ENCODE peak calls at places on chromosomes 2 and 18, in eight cellular contexts. Z is Peyer's patch; O is uterus; T is fibroblast of lung; R is CD4-positive, alpha-beta memory T cell; J is transverse colon; E is right lobe of liver; V is body of pancreas. H is an unnamed sample. For H3K4me1 and H3K9me3, the result is how much of the 10 kb centered on the place peaks cover.

GRCh38 chr2:74371421-74371820 is 8.7 kb downstream of the DCTN1 start:
- DNase-seq in Z (no peak), O (no peak), T (no peak), R (no peak), J (no peak), E (no peak), V (no peak), H (no peak)

GRCh38 chr2:207676827-207677354 is 34.5 kb upstream of the CCNYL1 start:
- DNase-seq in Z (no peak), O (no peak), T (peak), R (no peak), J (no peak), E (no peak), V (no peak), H (no peak)

GRCh38 chr2:84537251-84537650 is 21.0 kb downstream of the DNAH6 start:
- DNase-seq in Z (no peak), O (no peak), T (no peak), R (no peak), J (no peak), E (no peak), V (no peak), H (no peak)

GRCh38 chr18:28412521-28412920 is 235.6 kb upstream of the CDH2 start:
- DNase-seq in Z (no peak), O (no peak), T (peak), R (no peak), J (no peak), E (no peak), V (no peak), H (no peak)

GRCh38 chr2:186309901-186310300 is 176.2 kb upstream of the ZC3H15 start:
- DNase-seq in Z (no peak), O (no peak), T (peak), R (no peak), J (no peak), E (no peak), V (peak), H (no peak)

GRCh38 chr18:76490701-76491171 is 4.3 kb downstream of the ZNF516 start:
- DNase-seq in Z (peak), O (peak), T (peak), R (peak), J (peak), E (peak), V (peak), H (peak)

GRCh38 chr2:106642679-106643078 is 155.5 kb downstream of the CD8B2 start:
- DNase-seq in Z (no peak), O (no peak), T (no peak), R (no peak), J (no peak), E (no peak), V (no peak), H (no peak)

GRCh38 chr18:58527116-58528010 is 101.5 kb downstream of the ALPK2 start:
- DNase-seq in Z (no peak), O (no peak), T (peak), R (no peak), J (no peak), E (no peak), V (no peak), H (no peak)

GRCh38 chr18:61569176-61569892 is 236.1 kb downstream of the CDH20 start:
- DNase-seq in Z (no peak), O (no peak), T (peak), R (no peak), J (no peak), E (no peak), V (no peak), H (peak)

GRCh38 chr2:67215214-67215613 is 181.9 kb upstream of the ETAA1 start:
- DNase-seq in Z (no peak), O (peak), T (peak), R (peak), J (peak), E (peak), V (peak), H (no peak)

GRCh38 chr2:161709428-161709827 is 85.2 kb downstream of the SLC4A10 start:
- DNase-seq in Z (no peak), O (no peak), T (no peak), R (no peak), J (no peak), E (no peak), V (no peak), H (no peak)

GRCh38 chr18:31490387-31490786 is 7.6 kb upstream of the DSG2 start:
- DNase-seq in Z (no peak), O (no peak), T (peak), R (no peak), J (no peak), E (no peak), V (no peak), H (no peak)

GRCh38 chr2:154455871-154456270 is 242.6 kb upstream of the KCNJ3 start:
- DNase-seq in Z (no peak), O (no peak), T (no peak), R (no peak), J (no peak), E (no peak), V (no peak), H (no peak)

GRCh38 chr2:165796819-165797530 is 2.9 kb upstream of the GALNT3 start:
- DNase-seq in Z (no peak), O (no peak), T (no peak), R (no peak), J (no peak), E (no peak), V (no peak), H (no peak)

GRCh38 chr18:5058768-5059539 is 138.1 kb downstream of the AKAIN1 start:
- DNase-seq in Z (no peak), O (peak), T (no peak), R (peak), J (no peak), E (no peak), V (no peak), H (no peak)

GRCh38 chr18:49668583-49669290 is 106.9 kb downstream of the LIPG start:
- DNase-seq in Z (no peak), O (peak), T (peak), R (no peak), J (peak), E (no peak), V (peak), H (peak)

GRCh38 chr2:108304975-108305374 is 16.3 kb downstream of the SULT1C2 start:
- DNase-seq in Z (no peak), O (no peak), T (no peak), R (no peak), J (no peak), E (no peak), V (no peak), H (no peak)

GRCh38 chr2:1728821-1729220 is 15.5 kb downstream of the PXDN start:
- DNase-seq in Z (no peak), O (peak), T (peak), R (no peak), J (peak), E (no peak), V (peak), H (peak)

GRCh38 chr2:17538022-17538843 is 2.3 kb upstream of the VSNL1 start:
- DNase-seq in Z (no peak), O (no peak), T (no peak), R (no peak), J (peak), E (peak), V (no peak), H (no peak)

GRCh38 chr18:56255381-56255780 is 383.0 kb downstream of the TXNL1 start:
- DNase-seq in Z (no peak), O (no peak), T (peak), R (no peak), J (no peak), E (no peak), V (no peak), H (no peak)

GRCh38 chr18:3357516-3357915 is 92.5 kb upstream of the TGIF1 start:
- DNase-seq in Z (no peak), O (no peak), T (no peak), R (no peak), J (no peak), E (no peak), V (no peak), H (no peak)

GRCh38 chr2:1649871-1650473 is 94.3 kb downstream of the PXDN start:
- DNase-seq in Z (no peak), O (no peak), T (no peak), R (no peak), J (no peak), E (no peak), V (no peak), H (no peak)

GRCh38 chr2:98348066-98348561 is 1.9 kb downstream of the CNGA3 start:
- DNase-seq in Z (no peak), O (no peak), T (no peak), R (no peak), J (no peak), E (no peak), V (peak), H (no peak)

GRCh38 chr18:25825066-25825465 is 265.3 kb downstream of the SS18 start:
- DNase-seq in Z (no peak), O (no peak), T (peak), R (no peak), J (no peak), E (no peak), V (no peak), H (no peak)

GRCh38 chr18:10202947-10203346 is 251.5 kb upstream of the APCDD1 start:
- DNase-seq in Z (no peak), O (no peak), T (no peak), R (no peak), J (no peak), E (no peak), V (no peak), H (no peak)

GRCh38 chr18:32096936-32097335 is 5.3 kb downstream of the RNF138 start:
- DNase-seq in Z (no peak), O (no peak), T (no peak), R (peak), J (no peak), E (no peak), V (no peak), H (no peak)

GRCh38 chr18:55097406-55098170 is 138.3 kb upstream of the CCDC68 start:
- DNase-seq in Z (no peak), O (peak), T (peak), R (no peak), J (no peak), E (no peak), V (no peak), H (no peak)

GRCh38 chr18:37252854-37253396 is 312.7 kb downstream of the CELF4 start:
- DNase-seq in Z (peak), O (no peak), T (no peak), R (no peak), J (no peak), E (no peak), V (peak), H (no peak)

GRCh38 chr2:100592226-100592625 is 29.4 kb downstream of the PDCL3 start:
- DNase-seq in Z (no peak), O (no peak), T (peak), R (no peak), J (no peak), E (no peak), V (no peak), H (no peak)

GRCh38 chr18:42426496-42427015 is 471.5 kb downstream of the PIK3C3 start:
- DNase-seq in Z (no peak), O (no peak), T (peak), R (no peak), J (no peak), E (no peak), V (no peak), H (no peak)

GRCh38 chr2:207260947-207261346 is 95.2 kb upstream of the KLF7 start:
- DNase-seq in Z (no peak), O (no peak), T (peak), R (no peak), J (no peak), E (no peak), V (no peak), H (no peak)

GRCh38 chr18:76255070-76255683 is 239.9 kb downstream of the ZNF516 start:
- DNase-seq in Z (no peak), O (no peak), T (no peak), R (no peak), J (no peak), E (no peak), V (no peak), H (no peak)

GRCh38 chr2:206556357-206556949 is 85.8 kb upstream of the FAM237A start:
- DNase-seq in Z (no peak), O (no peak), T (peak), R (peak), J (no peak), E (no peak), V (no peak), H (no peak)

GRCh38 chr2:47534179-47534919 is 131.4 kb downstream of the MSH2 start:
- DNase-seq in Z (no peak), O (peak), T (peak), R (no peak), J (peak), E (no peak), V (no peak), H (peak)

GRCh38 chr18:9575558-9575957 is 38.8 kb downstream of the PPP4R1 start:
- DNase-seq in Z (peak), O (peak), T (peak), R (no peak), J (peak), E (peak), V (peak), H (peak)

GRCh38 chr2:190105554-190105953 is 43.0 kb upstream of the MSTN start:
- DNase-seq in Z (no peak), O (no peak), T (no peak), R (no peak), J (no peak), E (no peak), V (no peak), H (no peak)
- H3K4me1 ChIP-seq in Z (under half), O (under half), T (under half), R (under half), J (under half), E (under half), V (under half), H (under half)

GRCh38 chr18:14961991-14962390 is 214.0 kb downstream of the ANKRD30B start:
- DNase-seq in Z (no peak), O (no peak), T (no peak), R (no peak), J (no peak), E (no peak), V (no peak), H (no peak)
- H3K9me3 ChIP-seq in Z (under half), O (under half), T (under half), R (under half), J (under half), E (under half), V (under half), H (under half)

DNA sequence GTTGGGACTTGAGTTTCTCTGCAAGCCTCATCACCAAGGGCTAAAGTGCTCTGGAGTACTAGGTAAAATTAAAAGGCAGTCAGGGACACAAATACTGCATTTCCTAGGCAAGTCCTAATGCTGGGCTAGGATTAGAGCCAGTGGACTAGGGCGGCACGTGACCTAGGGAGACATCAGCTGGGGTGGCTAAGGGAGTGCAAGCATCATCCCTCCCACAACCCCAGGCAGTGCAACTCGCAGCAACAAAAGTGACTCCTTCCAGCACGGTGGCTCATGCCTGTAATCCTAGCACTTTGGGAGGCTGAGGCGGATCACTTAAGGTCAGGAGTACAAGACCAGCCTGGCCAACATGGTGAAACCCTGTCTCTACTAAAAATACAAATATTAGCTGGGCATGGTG is 30.7 kb upstream of the UPP2 start:
- DNase-seq in Z (no peak), O (no peak), T (no peak), R (no peak), J (no peak), E (no peak), V (no peak), H (no peak)
- H3K4me1 ChIP-seq in Z (under half), O (under half), T (under half), R (under half), J (under half), E (under half), V (under half), H (under half)

GRCh38 chr2:5234563-5234962 is 457.6 kb upstream of the SOX11 start:
- DNase-seq in Z (no peak), O (no peak), T (no peak), R (no peak), J (no peak), E (no peak), V (no peak), H (no peak)
- H3K9me3 ChIP-seq in Z (under half), O (under half), T (under half), R (under half), J (under half), E (under half), V (under half), H (under half)

GRCh38 chr18:7876354-7876753 is 309.2 kb downstream of the PTPRM start:
- DNase-seq in Z (no peak), O (no peak), T (no peak), R (no peak), J (no peak), E (no peak), V (no peak), H (no peak)
- H3K4me1 ChIP-seq in Z (under half), O (under half), T (under half), R (under half), J (under half), E (under half), V (under half), H (under half)

H was measured in heart right ventricle.